ENCODE peak calls at places on chromosomes 6 and 20, in five cellular contexts. I, U, Z, X and Q are unnamed samples.

GRCh38 chr6:134413241-134413643 is 95.3 kb upstream of the SGK1 start:
- ATAC-seq in I (peak; percentile 46), U (no peak), Z (no peak), X (peak; percentile 49), Q (no peak)

GRCh38 chr6:52201046-52201445 is 14.9 kb downstream of the IL17A start:
- ATAC-seq in I (no peak), U (no peak), Z (no peak), X (no peak), Q (no peak)

GRCh38 chr6:11403035-11403601 is 134.4 kb upstream of the TMEM170B start:
- ATAC-seq in I (no peak), U (no peak), Z (no peak), X (no peak), Q (peak; percentile 47)

GRCh38 chr6:6614965-6615304 is 26.4 kb downstream of the LY86 start:
- ATAC-seq in I (no peak), U (no peak), Z (no peak), X (no peak), Q (no peak)

GRCh38 chr6:103456652-103457051 is 1403.1 kb downstream of the HACE1 start:
- ATAC-seq in I (no peak), U (no peak), Z (no peak), X (no peak), Q (no peak)

GRCh38 chr6:73728548-73729205 is 32.7 kb downstream of the CD109 start:
- ATAC-seq in I (no peak), U (no peak), Z (no peak), X (no peak), Q (peak; percentile 61)

GRCh38 chr6:112141707-112142106 is 54.3 kb downstream of the FAM229B start:
- ATAC-seq in I (no peak), U (no peak), Z (no peak), X (no peak), Q (no peak)

GRCh38 chr20:3130051-3130600 is 29.5 kb downstream of the FASTKD5 start:
- ATAC-seq in I (no peak), U (no peak), Z (no peak), X (no peak), Q (no peak)

GRCh38 chr6:35810831-35811698 is 5.9 kb downstream of the LHFPL5 start:
- ATAC-seq in I (no peak), U (peak; percentile 89), Z (peak; percentile 85), X (no peak), Q (no peak)

GRCh38 chr20:50582591-50583234 is 72.5 kb downstream of the PTPN1 start:
- ATAC-seq in I (no peak), U (no peak), Z (no peak), X (no peak), Q (peak; percentile 87)

GRCh38 chr6:71395731-71396409 is 107.3 kb downstream of the OGFRL1 start:
- ATAC-seq in I (no peak), U (no peak), Z (peak; percentile 11), X (no peak), Q (no peak)

GRCh38 chr20:46631212-46631869 is 19.9 kb downstream of the SLC13A3 start:
- ATAC-seq in I (no peak), U (no peak), Z (no peak), X (peak; percentile 53), Q (no peak)

GRCh38 chr6:138772596-138773176 is 883 bp upstream of the CCDC28A start:
- ATAC-seq in I (no peak), U (no peak), Z (peak; percentile 3), X (no peak), Q (no peak)

GRCh38 chr6:41652876-41653641 is 14.8 kb downstream of the MDFI start:
- ATAC-seq in I (no peak), U (no peak), Z (no peak), X (no peak), Q (no peak)